ENCODE peak calls at places on chromosome 18, in eight cellular contexts. U is H9, Z is mesothelial cell of epicardium, N is HFFc6, K is neural progenitor cell, E is Calu3, H is tibial nerve, L is upper lobe of right lung. Y is an unnamed sample.

GRCh38 chr18:49139726-49140125 is 189.0 kb upstream of the SMAD7 start:
- DNase-seq in U (no peak), Z (no peak), N (no peak), K (peak; percentile 59), E (no peak), H (no peak), L (no peak), Y (no peak)

GRCh38 chr18:47263828-47264314 is 12.4 kb upstream of the SKOR2 start:
- DNase-seq in U (peak; percentile 53), Z (no peak), N (no peak), K (peak; percentile 65), E (no peak), H (no peak), L (no peak), Y (no peak)

GRCh38 chr18:74775239-74775638 is 177.6 kb downstream of the ZNF407 start:
- DNase-seq in U (no peak), Z (no peak), N (peak; percentile 49), K (no peak), E (no peak), H (no peak), L (no peak), Y (peak; percentile 81)

GRCh38 chr18:44731866-44732555 is 51.3 kb downstream of the SETBP1 start:
- DNase-seq in U (no peak), Z (no peak), N (peak; percentile 16), K (no peak), E (no peak), H (no peak), L (no peak), Y (no peak)

GRCh38 chr18:3886575-3887322 is 436.8 kb downstream of the TGIF1 start:
- DNase-seq in U (no peak), Z (no peak), N (no peak), K (peak; percentile 16), E (no peak), H (no peak), L (no peak), Y (no peak)

GRCh38 chr18:76265375-76266225 is 229.4 kb downstream of the ZNF516 start:
- DNase-seq in U (no peak), Z (no peak), N (no peak), K (no peak), E (no peak), H (no peak), L (peak; percentile 76), Y (peak; percentile 7)

GRCh38 chr18:52636536-52636935 is 296.5 kb downstream of the DCC start:
- DNase-seq in U (peak; percentile 53), Z (no peak), N (no peak), K (no peak), E (no peak), H (no peak), L (no peak), Y (no peak)

GRCh38 chr18:64037812-64038414 is 68.0 kb downstream of the SERPINB8 start:
- DNase-seq in U (no peak), Z (no peak), N (peak; percentile 19), K (peak; percentile 62), E (no peak), H (no peak), L (no peak), Y (no peak)

GRCh38 chr18:10228380-10228779 is 226.1 kb upstream of the APCDD1 start:
- DNase-seq in U (no peak), Z (no peak), N (no peak), K (no peak), E (no peak), H (no peak), L (no peak), Y (no peak)

GRCh38 chr18:69216390-69216789 is 184.3 kb upstream of the DOK6 start:
- DNase-seq in U (no peak), Z (no peak), N (no peak), K (no peak), E (no peak), H (no peak), L (no peak), Y (no peak)

GRCh38 chr18:48477353-48477752 is 61.5 kb upstream of the CTIF start:
- DNase-seq in U (no peak), Z (no peak), N (no peak), K (no peak), E (no peak), H (no peak), L (no peak), Y (no peak)

GRCh38 chr18:57404345-57404744 is 30.8 kb upstream of the ONECUT2 start:
- DNase-seq in U (no peak), Z (no peak), N (no peak), K (no peak), E (no peak), H (no peak), L (no peak), Y (no peak)

GRCh38 chr18:32768646-32769206 is 4.1 kb downstream of the KLHL14 start:
- DNase-seq in U (no peak), Z (no peak), N (no peak), K (no peak), E (no peak), H (no peak), L (no peak), Y (no peak)

GRCh38 chr18:63869374-63869773 is 18.1 kb upstream of the SERPINB2 start:
- DNase-seq in U (no peak), Z (no peak), N (peak; percentile 98), K (no peak), E (no peak), H (no peak), L (no peak), Y (peak; percentile 70)

GRCh38 chr18:51107594-51108305 is 77.7 kb downstream of the SMAD4 start:
- DNase-seq in U (no peak), Z (no peak), N (no peak), K (no peak), E (peak; percentile 31), H (no peak), L (no peak), Y (no peak)

GRCh38 chr18:40852406-40852805 is 1102.6 kb upstream of the PIK3C3 start:
- DNase-seq in U (no peak), Z (no peak), N (no peak), K (no peak), E (no peak), H (no peak), L (no peak), Y (no peak)

GRCh38 chr18:77376043-77376732 is 126.5 kb downstream of the GALR1 start:
- DNase-seq in U (no peak), Z (no peak), N (no peak), K (no peak), E (no peak), H (no peak), L (no peak), Y (no peak)

GRCh38 chr18:45839415-45840395 is 14.2 kb downstream of the SIGLEC15 start:
- DNase-seq in U (peak; percentile 72), Z (no peak), N (peak; percentile 74), K (peak; percentile 50), E (peak; percentile 71), H (no peak), L (no peak), Y (peak; percentile 65)

GRCh38 chr18:55997156-55997561 is 409.2 kb upstream of the TCF4 start:
- DNase-seq in U (no peak), Z (no peak), N (no peak), K (no peak), E (no peak), H (no peak), L (no peak), Y (no peak)
- TF ChIP-seq CTCF in U (peak; percentile 30), Z (no peak), N (no peak), K (no peak), E (no peak), H (no peak), L (no peak), Y (no peak)

GRCh38 chr18:62637807-62638687 is 77.3 kb upstream of the PHLPP1 start:
- DNase-seq in U (peak; percentile 66), Z (no peak), N (no peak), K (peak; percentile 38), E (peak; percentile 70), H (no peak), L (no peak), Y (no peak)
- TF ChIP-seq CTCF in U (peak; percentile 86), Z (no peak), N (peak; percentile 77), K (peak; percentile 58), E (peak; percentile 75), H (peak; percentile 36), L (peak; percentile 55), Y (peak; percentile 50)

GRCh38 chr18:22814329-22814703 is 118.8 kb upstream of the RBBP8 start:
- DNase-seq in U (no peak), Z (no peak), N (no peak), K (no peak), E (no peak), H (no peak), L (no peak), Y (no peak)

GRCh38 chr18:22817844-22818243 is 115.3 kb upstream of the RBBP8 start:
- DNase-seq in U (no peak), Z (no peak), N (no peak), K (no peak), E (no peak), H (no peak), L (no peak), Y (no peak)

GRCh38 chr18:22816266-22817176 is 116.6 kb upstream of the RBBP8 start:
- DNase-seq in U (no peak), Z (no peak), N (no peak), K (no peak), E (no peak), H (no peak), L (no peak), Y (no peak)

GRCh38 chr18:22813648-22814328 is 119.3 kb upstream of the RBBP8 start:
- DNase-seq in U (no peak), Z (no peak), N (peak; percentile 39), K (peak; percentile 60), E (peak; percentile 41), H (no peak), L (no peak), Y (no peak)
- TF ChIP-seq CTCF in U (peak; percentile 88), Z (no peak), N (peak; percentile 81), K (peak; percentile 86), E (peak; percentile 52), H (no peak), L (peak; percentile 60), Y (peak; percentile 84)

GRCh38 chr18:23073996-23074606 is 61.2 kb upstream of the CABLES1 start:
- DNase-seq in U (no peak), Z (no peak), N (no peak), K (no peak), E (no peak), H (no peak), L (no peak), Y (no peak)

GRCh38 chr18:23072079-23072478 is 63.2 kb upstream of the CABLES1 start:
- DNase-seq in U (no peak), Z (no peak), N (no peak), K (no peak), E (no peak), H (no peak), L (no peak), Y (no peak)

DNA sequence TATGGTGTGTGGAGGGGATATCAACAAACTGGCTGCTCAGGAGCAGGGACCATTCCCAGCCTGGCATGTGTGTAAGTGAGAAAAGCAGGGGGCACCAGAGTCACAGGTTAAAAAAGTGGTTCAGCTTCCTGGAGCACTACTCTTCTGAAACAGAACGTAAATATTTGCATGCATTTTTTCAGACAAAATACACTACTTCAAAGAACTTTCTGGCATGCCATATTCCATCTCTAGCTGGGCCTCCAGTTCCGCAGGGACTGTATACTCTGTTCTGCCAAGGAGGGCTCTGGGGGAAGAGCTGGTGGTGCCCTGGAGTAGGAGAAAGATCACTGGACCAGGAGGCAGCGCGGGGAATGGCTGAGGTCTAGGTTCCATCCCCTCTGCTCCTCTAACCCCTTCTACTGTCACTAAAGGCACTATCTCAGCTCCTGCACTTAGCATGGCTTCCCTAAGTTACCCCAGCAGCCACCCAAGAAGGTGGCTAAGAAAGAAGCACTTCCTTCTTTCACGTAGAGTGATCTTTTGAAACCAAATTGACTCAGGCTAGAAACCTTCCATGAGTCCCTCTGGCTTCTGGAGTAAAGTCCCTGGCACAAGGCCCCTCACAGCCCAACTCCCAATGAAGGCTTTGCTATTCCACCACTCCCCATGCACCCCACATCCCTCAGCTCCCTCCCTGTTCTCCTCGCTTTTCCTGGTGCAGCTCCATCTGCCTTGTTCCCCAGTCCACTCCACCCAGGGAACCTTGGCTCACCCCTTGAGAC is 57.6 kb upstream of the CABLES1 start:
- DNase-seq in U (no peak), Z (no peak), N (no peak), K (no peak), E (peak; percentile 61), H (no peak), L (no peak), Y (no peak)
- TF ChIP-seq CTCF in U (peak; percentile 46), Z (no peak), N (no peak), K (peak; percentile 27), E (peak; percentile 58), H (no peak), L (peak; percentile 34), Y (peak; percentile 7)